ENCODE peak calls at places on chromosomes 5 and 9, in four cellular contexts. Y, O, X and F are unnamed samples.

GRCh38 chr9:26744362-26744965 is 148.1 kb downstream of the CAAP1 start:
- DNase-seq in O (peak; percentile 45), X (no peak), Y (no peak), F (no peak)

GRCh38 chr9:122791872-122792669 is 3.3 kb downstream of the OR5C1 start:
- DNase-seq in O (no peak), X (no peak), Y (no peak), F (no peak)

GRCh38 chr5:122704247-122705036 is 70.4 kb upstream of the SNX2 start:
- DNase-seq in O (peak; percentile 55), Y (no peak), X (no peak), F (no peak)

GRCh38 chr9:121059998-121060636 is 10.0 kb upstream of the C5 start:
- DNase-seq in X (peak; percentile 27), O (peak; percentile 81), Y (no peak), F (no peak)

GRCh38 chr5:134580001-134580460 is 52.6 kb downstream of the SAR1B start:
- DNase-seq in O (no peak), Y (no peak), X (no peak), F (peak; percentile 59)

GRCh38 chr5:148820778-148821395 is 5.5 kb upstream of the ADRB2 start:
- DNase-seq in O (peak; percentile 46), Y (no peak), X (no peak), F (no peak)

GRCh38 chr9:92607773-92608172 is 62.2 kb downstream of the IPPK start:
- DNase-seq in Y (no peak), O (no peak), X (no peak), F (no peak)

GRCh38 chr5:936149-937144 is 43.8 kb downstream of the TRIP13 start:
- DNase-seq in O (no peak), X (no peak), Y (peak; percentile 16), F (peak; percentile 54)

GRCh38 chr5:177592905-177593304 is 902 bp downstream of the TMED9 start:
- DNase-seq in Y (no peak), X (no peak), O (no peak), F (peak; percentile 43)

GRCh38 chr9:1458503-1458902 is 408.3 kb downstream of the DMRT2 start:
- DNase-seq in X (no peak), O (peak; percentile 14), Y (no peak), F (no peak)

GRCh38 chr5:112316731-112317130 is 102.3 kb downstream of the EPB41L4A start:
- DNase-seq in X (no peak), Y (no peak), O (no peak), F (no peak)

GRCh38 chr5:112318346-112318745 is 100.7 kb downstream of the EPB41L4A start:
- DNase-seq in Y (no peak), X (no peak), O (no peak), F (no peak)

GRCh38 chr5:112317866-112318265 is 101.2 kb downstream of the EPB41L4A start:
- DNase-seq in O (no peak), X (no peak), Y (no peak), F (no peak)

GRCh38 chr5:112316006-112316405 is 103.1 kb downstream of the EPB41L4A start:
- DNase-seq in Y (no peak), O (no peak), X (no peak), F (no peak)

GRCh38 chr5:112320408-112320807 is 98.7 kb downstream of the EPB41L4A start:
- DNase-seq in O (no peak), X (no peak), Y (no peak), F (no peak)
- TF ChIP-seq POLR2A in O (no peak), X (no peak), Y (no peak), F (no peak)

GRCh38 chr5:139711852-139712171 is 63.7 kb downstream of the CXXC5 start:
- DNase-seq in X (no peak), Y (no peak), O (no peak), F (peak; percentile 72)

GRCh38 chr5:139710370-139711066 is 62.4 kb downstream of the CXXC5 start:
- DNase-seq in O (no peak), X (peak; percentile 62), Y (peak; percentile 60), F (peak; percentile 72)

GRCh38 chr5:139709587-139710369 is 61.6 kb downstream of the CXXC5 start:
- DNase-seq in Y (peak; percentile 61), O (no peak), X (peak; percentile 82), F (no peak)

GRCh38 chr5:139708877-139709586 is 60.9 kb downstream of the CXXC5 start:
- DNase-seq in Y (no peak), O (peak; percentile 54), X (peak; percentile 80), F (peak; percentile 82)

DNA sequence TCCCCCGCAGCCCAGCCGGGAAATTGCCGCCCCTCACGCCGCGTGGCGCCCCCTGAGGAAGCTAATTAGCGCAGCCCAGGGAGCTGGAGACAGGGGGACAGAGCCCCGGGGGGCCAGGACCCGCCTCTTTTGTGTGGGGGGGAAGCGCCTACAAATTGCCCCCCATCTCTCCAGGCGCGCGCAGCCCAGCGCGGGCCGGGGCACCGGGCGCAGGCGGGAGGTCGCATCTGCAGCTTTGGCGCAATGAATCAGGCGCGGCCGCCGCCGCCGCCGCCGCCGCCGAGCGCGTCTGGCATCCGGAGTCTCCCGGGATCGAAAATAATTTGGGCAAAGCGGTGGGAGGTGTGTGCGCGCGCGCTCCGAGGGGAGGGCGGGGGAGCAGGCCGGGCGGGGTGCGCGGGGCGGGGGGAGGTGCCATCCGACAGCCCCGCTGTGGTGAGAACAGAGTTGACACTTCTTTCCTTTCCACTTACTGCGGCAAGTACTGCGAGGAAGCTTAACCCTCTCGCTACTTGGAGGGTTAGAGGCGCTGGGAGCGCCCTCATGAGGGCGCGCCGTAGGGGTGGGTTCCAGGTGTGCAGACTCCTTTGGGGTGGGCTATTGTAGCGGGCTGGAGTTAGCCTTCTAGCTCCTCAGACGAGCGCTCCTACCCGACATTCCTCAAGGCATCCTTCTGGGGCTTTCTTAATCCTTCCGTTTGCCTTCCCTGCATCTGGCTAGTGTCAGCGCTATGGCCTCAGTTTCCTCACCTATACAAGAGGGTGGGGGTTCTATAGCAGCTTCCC is 63.1 kb downstream of the CXXC5 start:
- DNase-seq in Y (no peak), O (peak; percentile 46), X (peak; percentile 51), F (no peak)
- TF ChIP-seq CTCF in Y (no peak), O (no peak), X (no peak), F (no peak)

GRCh38 chr5:154836225-154836624 is 14.2 kb downstream of the FAXDC2 start:
- DNase-seq in X (no peak), O (no peak), Y (no peak), F (no peak)
- H3K27ac ChIP-seq in X (no peak overlapping the region), O (no peak overlapping the region), Y (no peak overlapping the region), F (peak overlapping the region; percentile 85)

GRCh38 chr9:110064721-110065252 is 143.2 kb downstream of the C9orf152 start:
- DNase-seq in O (no peak), X (peak; percentile 37), Y (no peak), F (no peak)
- TF ChIP-seq POLR2A in O (no peak), X (no peak), Y (no peak), F (no peak)

DNA sequence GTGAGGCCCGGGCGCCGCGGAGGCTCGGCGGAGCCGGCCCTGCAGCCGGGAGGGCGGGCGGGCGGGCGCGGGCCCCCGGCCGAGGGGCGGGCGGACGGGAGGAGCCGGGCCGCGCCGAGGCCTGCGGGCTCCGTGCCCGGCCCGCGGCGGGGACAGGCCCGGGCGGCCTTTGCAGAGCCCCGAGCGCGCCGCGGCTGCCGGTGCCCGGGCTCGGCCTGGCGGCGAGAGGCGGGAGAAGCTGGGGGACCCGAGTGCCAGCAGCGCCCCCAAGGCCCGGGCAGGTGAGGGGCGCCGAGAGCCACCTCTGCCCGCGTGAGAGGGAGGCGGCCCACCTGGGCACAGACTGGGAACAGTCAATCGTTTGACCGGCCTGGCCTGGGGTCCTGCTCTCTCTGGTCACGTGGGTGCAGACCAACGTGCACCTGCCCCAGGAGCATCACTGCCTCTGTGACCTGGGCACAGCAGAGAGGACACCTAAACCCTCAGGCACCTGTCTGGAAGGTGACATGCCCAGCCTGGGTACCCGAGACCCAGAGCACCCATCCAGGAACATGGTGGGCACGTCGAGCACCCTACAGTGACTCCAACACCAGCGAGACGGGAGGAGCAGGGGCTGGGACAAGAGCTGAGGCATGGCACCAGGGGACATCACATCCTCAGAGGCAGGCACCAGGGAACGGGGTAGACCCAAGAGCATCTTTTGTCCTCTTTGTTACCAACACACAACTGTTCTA is 554 bp downstream of the MVB12B start:
- DNase-seq in Y (no peak), O (peak; percentile 17), X (no peak), F (no peak)
- TF ChIP-seq CTCF in Y (no peak), O (no peak), X (no peak), F (no peak)

DNA sequence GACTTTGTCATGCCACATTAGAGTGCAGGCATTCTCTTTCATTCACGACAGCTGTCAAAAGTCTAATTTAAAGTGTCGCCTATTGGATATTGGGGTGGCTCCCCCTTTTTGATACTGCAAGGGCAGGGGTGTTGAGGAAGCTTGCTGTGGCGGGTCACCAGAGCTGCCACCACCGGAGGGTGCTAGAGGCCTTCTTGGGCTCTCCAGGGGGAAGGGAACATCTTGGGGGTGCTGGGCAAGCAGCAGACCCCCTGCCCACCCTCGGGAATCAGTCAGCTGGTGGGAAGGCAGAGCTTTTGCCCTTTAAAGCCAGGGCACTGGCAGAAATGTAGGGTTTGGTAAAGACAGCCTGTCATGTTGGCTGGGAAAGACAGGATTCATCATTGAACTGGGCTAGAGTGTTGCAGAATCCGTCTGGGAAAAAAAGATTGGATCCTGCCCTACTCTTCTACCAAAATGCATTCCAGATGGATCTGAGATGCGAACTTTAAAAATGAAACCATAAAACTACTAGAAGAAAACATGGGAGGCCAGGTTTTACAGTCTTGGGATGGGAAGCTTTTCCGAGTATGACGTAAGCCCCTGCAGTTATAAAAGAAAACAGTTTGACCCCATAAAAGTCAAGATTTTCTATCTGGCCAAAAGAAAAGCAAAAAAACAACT is 22.3 kb downstream of the COL5A1 start:
- DNase-seq in O (no peak), X (no peak), Y (no peak), F (peak; percentile 65)
- H3K27ac ChIP-seq in O (no peak overlapping the region), X (no peak overlapping the region), Y (no peak overlapping the region), F (peak overlapping the region; percentile 88)

GRCh38 chr9:128771745-128772519 is at the start of gene ZER1:
- DNase-seq in O (peak; percentile 89), X (peak; percentile 95), Y (peak; percentile 96), F (peak; percentile 96)
- TF ChIP-seq POLR2A in O (peak; percentile 30), X (peak; percentile 80), Y (peak; percentile 77), F (peak; percentile 57)

DNA sequence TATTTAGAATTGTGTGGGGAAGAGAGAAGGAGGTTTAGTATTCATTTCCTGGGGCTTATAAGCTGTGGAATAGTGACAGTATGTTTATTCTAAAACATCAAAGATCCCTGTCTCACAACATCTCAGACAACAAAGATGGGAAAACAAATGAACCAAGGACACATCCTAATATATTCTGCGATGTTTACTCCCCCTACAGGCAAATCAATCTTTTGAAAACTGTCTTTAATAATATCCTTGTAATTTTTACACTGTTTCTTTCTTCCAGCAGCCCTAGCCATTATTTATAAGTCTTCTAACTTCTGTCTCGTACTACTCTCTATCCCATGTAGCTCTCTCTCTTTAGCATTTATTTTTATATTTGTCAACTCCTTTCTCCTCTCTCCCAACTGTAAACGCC is 33.5 kb upstream of the TMEM252 start:
- DNase-seq in X (no peak), O (no peak), Y (no peak), F (no peak)
- TF ChIP-seq CTCF in X (no peak), O (peak; percentile 18), Y (peak; percentile 34), F (no peak)

GRCh38 chr9:25094518-25094917 is 548.8 kb upstream of the IZUMO3 start:
- DNase-seq in X (no peak), Y (no peak), O (no peak), F (no peak)
- H3K27ac ChIP-seq in X (no peak overlapping the region), Y (no peak overlapping the region), O (no peak overlapping the region), F (no peak overlapping the region)